ENCODE peak calls at places on chromosomes 6 and 20, in six cellular contexts. One of them, this sample, is unnamed.

GRCh38 chr6:129501401-129502051 is 208.5 kb downstream of the ARHGAP18 start:
- DNase-seq in HepG2: peak; percentile 79
- DNase-seq in fibroblast of lung: peak; percentile 99
- DNase-seq in mammary epithelial cell: peak; percentile 98
- DNase-seq in H9: no peak
- DNase-seq in IMR-90: peak; percentile 96
- DNase-seq in this sample: peak; percentile 98

GRCh38 chr20:13236990-13237720 is 16.1 kb downstream of the ISM1 start:
- DNase-seq in fibroblast of lung: no peak
- DNase-seq in HepG2: no peak
- DNase-seq in mammary epithelial cell: no peak
- DNase-seq in H9: no peak
- DNase-seq in IMR-90: no peak
- DNase-seq in this sample: no peak

GRCh38 chr6:14728396-14729024 is 517.4 kb upstream of the JARID2 start:
- DNase-seq in fibroblast of lung: peak; percentile 67
- DNase-seq in H9: no peak
- DNase-seq in IMR-90: peak; percentile 89
- DNase-seq in mammary epithelial cell: peak; percentile 29
- DNase-seq in HepG2: no peak
- DNase-seq in this sample: peak; percentile 74

GRCh38 chr6:2854394-2854982 is 12.8 kb upstream of the SERPINB1 start:
- DNase-seq in HepG2: no peak
- DNase-seq in H9: no peak
- DNase-seq in fibroblast of lung: no peak
- DNase-seq in IMR-90: peak; percentile 36
- DNase-seq in mammary epithelial cell: no peak
- DNase-seq in this sample: no peak

GRCh38 chr20:21391495-21392298 is 5.6 kb downstream of the NKX2-4 start:
- DNase-seq in fibroblast of lung: no peak
- DNase-seq in H9: peak; percentile 52
- DNase-seq in IMR-90: no peak
- DNase-seq in mammary epithelial cell: no peak
- DNase-seq in HepG2: no peak
- DNase-seq in this sample: no peak

GRCh38 chr20:54228841-54229240 is 21.0 kb downstream of the PFDN4 start:
- DNase-seq in fibroblast of lung: peak; percentile 64
- DNase-seq in H9: no peak
- DNase-seq in IMR-90: peak; percentile 24
- DNase-seq in mammary epithelial cell: peak; percentile 74
- DNase-seq in HepG2: no peak
- DNase-seq in this sample: peak; percentile 52

GRCh38 chr6:93300661-93301060 is 118.7 kb downstream of the EPHA7 start:
- DNase-seq in IMR-90: no peak
- DNase-seq in mammary epithelial cell: no peak
- DNase-seq in HepG2: no peak
- DNase-seq in H9: no peak
- DNase-seq in fibroblast of lung: no peak
- DNase-seq in this sample: no peak

GRCh38 chr6:143096403-143096802 is 35.7 kb downstream of the AIG1 start:
- DNase-seq in H9: no peak
- DNase-seq in HepG2: no peak
- DNase-seq in IMR-90: no peak
- DNase-seq in mammary epithelial cell: no peak
- DNase-seq in fibroblast of lung: no peak
- DNase-seq in this sample: no peak

GRCh38 chr20:9407805-9408421 is 106.5 kb upstream of the LAMP5 start:
- DNase-seq in fibroblast of lung: peak; percentile 66
- DNase-seq in mammary epithelial cell: peak; percentile 53
- DNase-seq in IMR-90: peak; percentile 78
- DNase-seq in HepG2: peak; percentile 65
- DNase-seq in H9: peak; percentile 63
- DNase-seq in this sample: peak; percentile 50

GRCh38 chr6:144633886-144634285 is 348.8 kb downstream of the UTRN start:
- DNase-seq in IMR-90: no peak
- DNase-seq in mammary epithelial cell: no peak
- DNase-seq in H9: no peak
- DNase-seq in fibroblast of lung: no peak
- DNase-seq in HepG2: no peak
- DNase-seq in this sample: no peak

GRCh38 chr6:151365233-151365632 is 26.1 kb downstream of the ZBTB2 start:
- DNase-seq in fibroblast of lung: no peak
- DNase-seq in mammary epithelial cell: no peak
- DNase-seq in IMR-90: no peak
- DNase-seq in H9: no peak
- DNase-seq in HepG2: no peak
- DNase-seq in this sample: no peak

GRCh38 chr6:168737481-168737880 is 296.5 kb downstream of the SMOC2 start:
- DNase-seq in mammary epithelial cell: no peak
- DNase-seq in H9: no peak
- DNase-seq in fibroblast of lung: no peak
- DNase-seq in IMR-90: no peak
- DNase-seq in HepG2: peak; percentile 18
- DNase-seq in this sample: no peak

GRCh38 chr6:4864534-4864933 is 88.3 kb downstream of the CDYL start:
- DNase-seq in fibroblast of lung: no peak
- DNase-seq in HepG2: no peak
- DNase-seq in IMR-90: no peak
- DNase-seq in H9: no peak
- DNase-seq in mammary epithelial cell: no peak
- DNase-seq in this sample: no peak

GRCh38 chr20:4817230-4817671 is 95.5 kb downstream of the PRND start:
- DNase-seq in fibroblast of lung: no peak
- DNase-seq in mammary epithelial cell: no peak
- DNase-seq in IMR-90: no peak
- DNase-seq in HepG2: peak; percentile 35
- DNase-seq in H9: no peak
- DNase-seq in this sample: no peak

GRCh38 chr6:26328265-26328844 is 36.6 kb upstream of the BTN3A2 start:
- DNase-seq in IMR-90: no peak
- DNase-seq in HepG2: no peak
- DNase-seq in fibroblast of lung: no peak
- DNase-seq in H9: no peak
- DNase-seq in mammary epithelial cell: no peak
- DNase-seq in this sample: no peak

GRCh38 chr6:36949636-36950035 is 4.9 kb upstream of the PI16 start:
- DNase-seq in fibroblast of lung: peak; percentile 72
- DNase-seq in IMR-90: peak; percentile 85
- DNase-seq in HepG2: no peak
- DNase-seq in H9: no peak
- DNase-seq in mammary epithelial cell: peak; percentile 62
- DNase-seq in this sample: peak; percentile 66

GRCh38 chr20:51220293-51220706 is 197.4 kb upstream of the KCNG1 start:
- DNase-seq in IMR-90: no peak
- DNase-seq in fibroblast of lung: no peak
- DNase-seq in HepG2: peak; percentile 23
- DNase-seq in mammary epithelial cell: no peak
- DNase-seq in H9: peak; percentile 76
- DNase-seq in this sample: no peak

GRCh38 chr6:8013763-8014162 is 50.4 kb downstream of the BLOC1S5 start:
- DNase-seq in H9: no peak
- DNase-seq in mammary epithelial cell: no peak
- DNase-seq in IMR-90: no peak
- DNase-seq in fibroblast of lung: peak; percentile 50
- DNase-seq in HepG2: no peak
- DNase-seq in this sample: peak; percentile 40

GRCh38 chr6:139533573-139534471 is 159.4 kb upstream of the CITED2 start:
- DNase-seq in H9: no peak
- DNase-seq in IMR-90: peak; percentile 83
- DNase-seq in mammary epithelial cell: no peak
- DNase-seq in HepG2: no peak
- DNase-seq in fibroblast of lung: peak; percentile 81
- DNase-seq in this sample: peak; percentile 74

GRCh38 chr6:63290507-63291049 is 29.2 kb downstream of the LGSN start:
- DNase-seq in H9: no peak
- DNase-seq in IMR-90: no peak
- DNase-seq in fibroblast of lung: no peak
- DNase-seq in HepG2: no peak
- DNase-seq in mammary epithelial cell: no peak
- DNase-seq in this sample: no peak

GRCh38 chr6:70524721-70525286 is 41.9 kb upstream of the SDHAF4 start:
- DNase-seq in HepG2: no peak
- DNase-seq in H9: no peak
- DNase-seq in IMR-90: peak; percentile 0
- DNase-seq in fibroblast of lung: no peak
- DNase-seq in mammary epithelial cell: no peak
- DNase-seq in this sample: no peak

GRCh38 chr6:14742680-14743079 is 503.2 kb upstream of the JARID2 start:
- DNase-seq in IMR-90: no peak
- DNase-seq in H9: no peak
- DNase-seq in fibroblast of lung: no peak
- DNase-seq in HepG2: no peak
- DNase-seq in mammary epithelial cell: no peak
- DNase-seq in this sample: no peak

GRCh38 chr20:59738851-59739250 is 134.5 kb downstream of the PHACTR3 start:
- DNase-seq in HepG2: no peak
- DNase-seq in IMR-90: no peak
- DNase-seq in fibroblast of lung: no peak
- DNase-seq in H9: no peak
- DNase-seq in mammary epithelial cell: no peak
- DNase-seq in this sample: no peak

GRCh38 chr6:35736293-35736894 is 438 bp upstream of the ARMC12 start:
- DNase-seq in HepG2: peak; percentile 60
- DNase-seq in fibroblast of lung: peak; percentile 25
- DNase-seq in mammary epithelial cell: peak; percentile 49
- DNase-seq in IMR-90: peak; percentile 37
- DNase-seq in H9: peak; percentile 79
- DNase-seq in this sample: no peak

DNA sequence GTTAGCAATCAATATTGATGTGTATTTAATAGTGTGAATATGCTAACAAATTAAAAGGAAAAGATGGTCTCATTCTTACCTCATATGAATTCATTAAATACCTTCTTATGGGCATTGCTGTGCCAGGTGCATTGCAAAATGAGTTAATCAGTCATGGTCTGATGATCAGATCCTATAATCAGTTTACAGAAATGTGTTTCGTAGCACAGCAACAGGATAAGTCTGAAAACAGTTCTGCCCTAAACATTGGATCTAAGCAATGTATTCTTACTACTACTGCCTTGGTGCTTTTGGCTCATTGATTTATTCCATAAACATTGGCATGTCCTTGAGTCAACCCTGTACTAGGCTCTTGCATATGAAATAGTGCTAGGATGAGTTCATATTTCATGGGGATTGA is 417.0 kb upstream of the JAG1 start:
- DNase-seq in H9: no peak
- DNase-seq in mammary epithelial cell: no peak
- DNase-seq in IMR-90: no peak
- DNase-seq in HepG2: no peak
- DNase-seq in fibroblast of lung: no peak
- DNase-seq in this sample: no peak
- H3K4me2 ChIP-seq in H9: no peak overlapping the region
- H3K4me2 ChIP-seq in mammary epithelial cell: no peak overlapping the region
- H3K4me2 ChIP-seq in IMR-90: no peak overlapping the region
- H3K4me2 ChIP-seq in HepG2: no peak overlapping the region
- H3K4me2 ChIP-seq in fibroblast of lung: no peak overlapping the region
- H3K4me2 ChIP-seq in this sample: no peak overlapping the region

DNA sequence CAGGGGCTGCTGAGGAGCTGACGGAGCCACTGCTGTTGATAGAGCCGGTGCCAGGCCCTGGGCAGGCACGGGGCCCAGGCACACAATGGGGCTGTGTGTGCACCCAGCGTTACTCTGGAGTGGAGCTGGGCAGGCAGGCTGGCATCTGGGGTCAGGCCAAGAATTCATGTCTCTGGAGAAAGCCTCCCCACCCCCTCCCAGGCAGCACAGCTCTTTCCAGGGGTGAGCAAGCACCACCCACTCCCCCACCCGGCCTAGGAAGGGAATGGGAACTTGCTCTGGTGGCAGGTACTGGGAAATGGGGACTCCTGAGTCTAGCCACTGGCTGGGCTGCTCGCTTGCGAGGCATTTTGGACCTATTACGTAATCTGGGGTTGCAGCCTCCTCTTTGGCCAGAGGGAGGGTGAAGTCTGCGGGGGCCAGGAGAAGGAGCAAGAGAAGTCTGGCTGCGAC is 22.7 kb downstream of the TFEB start:
- DNase-seq in fibroblast of lung: peak; percentile 51
- DNase-seq in mammary epithelial cell: no peak
- DNase-seq in H9: no peak
- DNase-seq in HepG2: no peak
- DNase-seq in IMR-90: no peak
- DNase-seq in this sample: no peak
- H3K9ac ChIP-seq in fibroblast of lung: no peak overlapping the region
- H3K9ac ChIP-seq in mammary epithelial cell: no peak overlapping the region
- H3K9ac ChIP-seq in H9: no peak overlapping the region
- H3K9ac ChIP-seq in HepG2: no peak overlapping the region
- H3K9ac ChIP-seq in IMR-90: no peak overlapping the region
- H3K9ac ChIP-seq in this sample: no peak overlapping the region

DNA sequence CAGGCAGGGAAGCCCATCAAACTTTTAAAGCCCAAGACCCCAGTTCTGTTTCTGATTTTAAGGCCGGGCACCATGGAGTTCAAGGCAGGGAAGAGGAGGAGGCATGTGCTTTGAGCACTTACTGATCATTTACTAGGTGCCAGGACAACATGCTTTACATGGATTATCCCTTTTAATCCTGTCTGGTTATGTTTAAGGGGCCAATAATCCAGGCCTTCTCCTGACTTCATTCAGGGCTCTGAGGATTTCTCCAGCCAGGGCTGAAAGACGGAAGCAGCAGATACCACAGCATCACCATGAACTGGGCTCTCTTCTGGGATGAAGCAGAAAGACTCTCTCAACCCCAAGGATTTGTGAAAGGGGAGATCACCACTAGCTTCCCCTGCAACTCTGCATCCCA is 4.1 kb downstream of the CCND3 start:
- DNase-seq in HepG2: no peak
- DNase-seq in fibroblast of lung: no peak
- DNase-seq in mammary epithelial cell: no peak
- DNase-seq in IMR-90: no peak
- DNase-seq in H9: no peak
- DNase-seq in this sample: no peak
- H3K4me2 ChIP-seq in HepG2: no peak overlapping the region
- H3K4me2 ChIP-seq in fibroblast of lung: no peak overlapping the region
- H3K4me2 ChIP-seq in mammary epithelial cell: no peak overlapping the region
- H3K4me2 ChIP-seq in IMR-90: no peak overlapping the region
- H3K4me2 ChIP-seq in H9: no peak overlapping the region
- H3K4me2 ChIP-seq in this sample: no peak overlapping the region

DNA sequence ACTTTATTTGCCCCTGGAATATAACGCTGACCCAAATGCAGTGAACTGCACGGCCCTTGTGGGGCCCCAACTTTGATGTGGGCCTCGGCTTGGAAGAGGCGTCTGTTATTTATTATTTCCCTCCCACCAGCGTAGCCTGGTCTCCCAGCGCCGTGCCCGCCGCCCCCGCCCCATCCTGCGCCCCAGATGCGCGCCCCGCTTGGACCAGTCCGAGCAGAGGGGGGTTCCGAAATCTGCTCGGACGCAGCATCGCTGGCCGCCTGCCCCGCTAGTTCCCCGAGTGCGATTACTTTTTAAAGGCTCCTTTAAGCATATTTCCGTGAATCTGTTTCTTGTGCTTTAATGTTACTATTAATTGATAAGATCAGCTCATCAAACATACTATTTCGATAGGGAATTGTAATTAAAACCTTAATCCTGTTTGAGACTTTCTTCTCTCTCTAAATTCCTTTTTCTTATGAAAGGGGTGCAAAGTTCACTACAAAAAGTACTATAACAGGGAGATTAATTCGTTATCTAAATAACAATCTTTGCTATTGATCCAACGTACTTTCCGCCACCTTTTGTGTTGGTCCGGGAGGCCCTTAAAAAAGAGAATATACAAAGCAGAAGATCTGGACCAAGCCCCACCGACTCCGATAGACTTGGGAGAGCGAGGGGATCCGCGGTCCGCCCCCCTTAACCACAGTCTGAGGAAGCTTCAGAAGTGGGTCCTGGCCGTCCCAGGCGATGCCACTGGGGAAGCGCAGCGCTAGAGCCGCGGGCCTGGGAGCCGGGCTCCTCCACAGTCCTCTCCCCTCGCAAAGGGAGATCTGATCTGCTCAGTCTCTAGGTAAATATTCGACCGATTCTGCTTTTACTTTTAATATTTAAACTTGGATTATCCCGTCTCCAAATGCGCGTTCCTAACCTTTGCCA is 10.1 kb downstream of the POU3F2 start:
- DNase-seq in mammary epithelial cell: no peak
- DNase-seq in H9: no peak
- DNase-seq in fibroblast of lung: peak; percentile 53
- DNase-seq in HepG2: no peak
- DNase-seq in IMR-90: no peak
- DNase-seq in this sample: peak; percentile 41
- H3K9ac ChIP-seq in mammary epithelial cell: no peak overlapping the region
- H3K9ac ChIP-seq in H9: no peak overlapping the region
- H3K9ac ChIP-seq in fibroblast of lung: no peak overlapping the region
- H3K9ac ChIP-seq in HepG2: no peak overlapping the region
- H3K9ac ChIP-seq in IMR-90: no peak overlapping the region
- H3K9ac ChIP-seq in this sample: peak overlapping the region; percentile 66

This sample was measured in astrocyte.